ENCODE peak calls at places on chromosomes 3 and 15, in five cellular contexts. One of them, this sample, is unnamed.

GRCh38 chr3:41339758-41340157 is 140.5 kb downstream of the CTNNB1 start:
- DNase-seq in choroid plexus epithelial cell: no peak
- DNase-seq in H7: no peak
- DNase-seq in fibroblast of villous mesenchyme: no peak
- DNase-seq in fibroblast of lung: no peak
- DNase-seq in this sample: no peak

GRCh38 chr3:29486087-29486486 is 205.2 kb downstream of the RBMS3 start:
- DNase-seq in H7: no peak
- DNase-seq in fibroblast of lung: peak; percentile 84
- DNase-seq in fibroblast of villous mesenchyme: peak; percentile 76
- DNase-seq in choroid plexus epithelial cell: peak; percentile 77
- DNase-seq in this sample: no peak

GRCh38 chr3:126542340-126543241 is 16.1 kb downstream of the C3orf22 start:
- DNase-seq in H7: peak; percentile 62
- DNase-seq in fibroblast of lung: no peak
- DNase-seq in choroid plexus epithelial cell: no peak
- DNase-seq in fibroblast of villous mesenchyme: no peak
- DNase-seq in this sample: no peak

GRCh38 chr15:73504885-73505284 is 61.9 kb downstream of the REC114 start:
- DNase-seq in H7: no peak
- DNase-seq in choroid plexus epithelial cell: no peak
- DNase-seq in fibroblast of lung: no peak
- DNase-seq in fibroblast of villous mesenchyme: no peak
- DNase-seq in this sample: no peak

GRCh38 chr15:39597751-39598185 is 16.9 kb downstream of the THBS1 start:
- DNase-seq in fibroblast of villous mesenchyme: peak; percentile 84
- DNase-seq in H7: no peak
- DNase-seq in fibroblast of lung: peak; percentile 64
- DNase-seq in choroid plexus epithelial cell: no peak
- DNase-seq in this sample: peak; percentile 81

GRCh38 chr3:141484701-141485287 is 2.0 kb upstream of the RASA2 start:
- DNase-seq in choroid plexus epithelial cell: no peak
- DNase-seq in fibroblast of lung: no peak
- DNase-seq in H7: no peak
- DNase-seq in fibroblast of villous mesenchyme: no peak
- DNase-seq in this sample: no peak

GRCh38 chr3:134651347-134652041 is 672 bp upstream of the KY start:
- DNase-seq in H7: peak; percentile 61
- DNase-seq in fibroblast of lung: no peak
- DNase-seq in fibroblast of villous mesenchyme: no peak
- DNase-seq in choroid plexus epithelial cell: peak; percentile 44
- DNase-seq in this sample: peak; percentile 27

GRCh38 chr3:64653101-64653500 is 34.7 kb downstream of the ADAMTS9 start:
- DNase-seq in fibroblast of villous mesenchyme: no peak
- DNase-seq in H7: no peak
- DNase-seq in fibroblast of lung: no peak
- DNase-seq in choroid plexus epithelial cell: no peak
- DNase-seq in this sample: no peak

GRCh38 chr3:123424321-123424998 is 24.4 kb downstream of the ADCY5 start:
- DNase-seq in H7: no peak
- DNase-seq in fibroblast of lung: no peak
- DNase-seq in fibroblast of villous mesenchyme: no peak
- DNase-seq in choroid plexus epithelial cell: no peak
- DNase-seq in this sample: no peak

GRCh38 chr3:98985406-98985805 is 83.9 kb upstream of the DCBLD2 start:
- DNase-seq in choroid plexus epithelial cell: peak; percentile 72
- DNase-seq in fibroblast of lung: peak; percentile 61
- DNase-seq in fibroblast of villous mesenchyme: peak; percentile 45
- DNase-seq in H7: no peak
- DNase-seq in this sample: peak; percentile 27

GRCh38 chr3:177111541-177111949 is 85.7 kb downstream of the TBL1XR1 start:
- DNase-seq in choroid plexus epithelial cell: no peak
- DNase-seq in fibroblast of villous mesenchyme: no peak
- DNase-seq in H7: no peak
- DNase-seq in fibroblast of lung: no peak
- DNase-seq in this sample: no peak

GRCh38 chr3:177107840-177108239 is 89.4 kb downstream of the TBL1XR1 start:
- DNase-seq in fibroblast of villous mesenchyme: no peak
- DNase-seq in choroid plexus epithelial cell: no peak
- DNase-seq in fibroblast of lung: no peak
- DNase-seq in H7: no peak
- DNase-seq in this sample: no peak

GRCh38 chr3:177109688-177110087 is 87.6 kb downstream of the TBL1XR1 start:
- DNase-seq in fibroblast of lung: no peak
- DNase-seq in H7: no peak
- DNase-seq in fibroblast of villous mesenchyme: no peak
- DNase-seq in choroid plexus epithelial cell: no peak
- DNase-seq in this sample: no peak

GRCh38 chr3:177108648-177109047 is 88.6 kb downstream of the TBL1XR1 start:
- DNase-seq in fibroblast of villous mesenchyme: no peak
- DNase-seq in fibroblast of lung: no peak
- DNase-seq in H7: no peak
- DNase-seq in choroid plexus epithelial cell: no peak
- DNase-seq in this sample: no peak

DNA sequence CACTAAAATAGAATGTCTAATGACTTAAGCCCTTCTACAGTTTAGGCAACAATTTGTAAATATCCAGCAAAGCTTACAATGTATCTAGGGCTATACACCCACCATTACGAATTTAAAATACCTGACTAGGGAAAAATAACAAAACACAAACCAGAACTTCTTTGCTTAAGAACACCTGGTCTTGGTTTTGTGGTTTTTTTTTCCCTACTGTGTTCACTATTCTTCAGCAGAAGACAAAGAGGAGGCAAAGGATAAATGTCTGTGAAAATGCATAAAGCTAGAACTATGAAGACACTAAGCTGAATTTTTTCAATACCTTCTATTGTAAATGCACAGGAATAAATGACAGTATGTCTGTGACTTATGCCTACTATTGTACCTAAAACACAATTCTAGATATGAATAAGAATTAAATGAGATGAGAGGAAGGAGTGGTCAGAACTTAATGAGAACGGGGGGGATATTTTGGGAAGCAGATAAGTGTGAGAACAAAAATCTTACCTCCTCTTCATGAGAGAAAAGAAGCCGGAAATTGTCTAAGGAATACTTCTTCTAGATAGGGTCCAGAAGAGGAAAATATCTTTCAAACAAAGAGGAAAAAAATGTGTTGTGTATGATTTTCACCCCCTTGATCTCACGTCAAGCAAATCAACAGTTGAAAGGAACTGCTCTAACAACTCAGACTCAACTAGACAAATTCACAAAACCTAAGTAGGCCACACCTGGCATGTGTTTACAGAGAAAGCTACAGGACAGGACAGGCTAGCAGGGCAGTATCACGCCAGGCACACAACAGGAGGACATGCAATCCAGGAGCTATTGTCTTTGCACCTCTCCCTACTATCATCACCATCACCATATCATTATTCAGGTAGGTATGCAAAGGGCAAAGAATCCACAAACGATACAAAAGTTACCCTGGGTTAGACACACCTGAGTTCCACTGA is 86.7 kb downstream of the TBL1XR1 start:
- DNase-seq in fibroblast of lung: no peak
- DNase-seq in H7: no peak
- DNase-seq in fibroblast of villous mesenchyme: no peak
- DNase-seq in choroid plexus epithelial cell: no peak
- DNase-seq in this sample: no peak
- H3K4me3 ChIP-seq in fibroblast of lung: no peak overlapping the region
- H3K4me3 ChIP-seq in H7: no peak overlapping the region
- H3K4me3 ChIP-seq in fibroblast of villous mesenchyme: no peak overlapping the region
- H3K4me3 ChIP-seq in choroid plexus epithelial cell: no peak overlapping the region
- H3K4me3 ChIP-seq in this sample: no peak overlapping the region

GRCh38 chr15:65834603-65835282 is 34.5 kb upstream of the RAB11A start:
- DNase-seq in fibroblast of lung: no peak
- DNase-seq in choroid plexus epithelial cell: no peak
- DNase-seq in H7: no peak
- DNase-seq in fibroblast of villous mesenchyme: no peak
- DNase-seq in this sample: no peak

GRCh38 chr15:65829150-65829764 is 37.2 kb upstream of the DENND4A start:
- DNase-seq in H7: no peak
- DNase-seq in choroid plexus epithelial cell: peak; percentile 61
- DNase-seq in fibroblast of lung: peak; percentile 33
- DNase-seq in fibroblast of villous mesenchyme: no peak
- DNase-seq in this sample: peak; percentile 54

GRCh38 chr15:65835452-65835851 is 33.8 kb upstream of the RAB11A start:
- DNase-seq in H7: no peak
- DNase-seq in fibroblast of lung: peak; percentile 37
- DNase-seq in fibroblast of villous mesenchyme: no peak
- DNase-seq in choroid plexus epithelial cell: no peak
- DNase-seq in this sample: no peak

GRCh38 chr15:65833501-65834220 is 35.6 kb upstream of the RAB11A start:
- DNase-seq in fibroblast of villous mesenchyme: no peak
- DNase-seq in choroid plexus epithelial cell: peak; percentile 25
- DNase-seq in H7: no peak
- DNase-seq in fibroblast of lung: no peak
- DNase-seq in this sample: no peak

DNA sequence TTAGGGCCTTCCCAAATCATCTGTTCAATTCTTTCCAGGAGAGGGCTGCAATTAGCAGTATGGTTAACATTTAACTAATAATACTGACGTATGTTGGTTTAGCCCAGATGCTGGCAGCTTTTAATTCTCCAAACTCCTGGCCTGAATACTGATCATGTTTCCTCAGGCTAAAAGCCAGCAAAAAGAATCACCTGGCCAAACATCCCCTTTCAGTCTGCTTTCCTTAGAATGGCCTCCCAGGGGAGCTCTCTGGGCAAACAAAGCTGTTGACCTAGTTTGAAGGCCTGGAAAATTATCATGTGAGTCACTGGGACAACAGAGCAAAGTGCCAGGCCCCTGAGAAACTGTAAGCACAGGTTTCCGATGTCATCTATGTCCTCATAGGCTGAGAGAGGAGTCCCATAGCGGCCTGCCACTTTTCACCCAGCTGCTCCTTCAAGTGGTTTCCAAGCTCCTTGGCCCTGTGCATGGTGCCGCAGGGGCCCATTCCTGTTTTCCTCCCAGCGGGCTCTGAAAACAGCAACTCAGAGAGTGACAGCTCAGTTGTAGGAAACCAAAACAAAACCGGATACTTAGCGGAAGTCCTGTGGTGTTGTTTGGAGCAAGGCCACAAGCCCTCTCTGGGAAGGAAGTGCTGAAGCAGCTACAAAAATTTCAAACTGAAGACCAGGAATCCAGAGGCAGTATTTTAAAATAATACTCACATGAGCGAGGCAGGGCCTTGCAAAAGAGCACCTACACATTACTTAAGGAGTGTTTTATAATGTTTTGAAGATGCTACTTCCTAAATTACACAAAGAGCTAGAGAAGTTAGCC is 36.5 kb upstream of the RAB11A start:
- DNase-seq in choroid plexus epithelial cell: peak; percentile 98
- DNase-seq in fibroblast of villous mesenchyme: peak; percentile 92
- DNase-seq in fibroblast of lung: peak; percentile 88
- DNase-seq in H7: peak; percentile 39
- DNase-seq in this sample: peak; percentile 97
- H3K4me3 ChIP-seq in choroid plexus epithelial cell: peak overlapping the region; percentile 34
- H3K4me3 ChIP-seq in fibroblast of villous mesenchyme: no peak overlapping the region
- H3K4me3 ChIP-seq in fibroblast of lung: no peak overlapping the region
- H3K4me3 ChIP-seq in H7: no peak overlapping the region
- H3K4me3 ChIP-seq in this sample: peak overlapping the region; percentile 71

GRCh38 chr3:32819086-32819450 is 1.3 kb downstream of the TRIM71 start:
- DNase-seq in H7: no peak
- DNase-seq in fibroblast of villous mesenchyme: no peak
- DNase-seq in choroid plexus epithelial cell: no peak
- DNase-seq in fibroblast of lung: no peak
- DNase-seq in this sample: no peak

GRCh38 chr3:32817195-32817560 is 619 bp upstream of the TRIM71 start:
- DNase-seq in H7: peak; percentile 81
- DNase-seq in choroid plexus epithelial cell: no peak
- DNase-seq in fibroblast of lung: no peak
- DNase-seq in fibroblast of villous mesenchyme: no peak
- DNase-seq in this sample: no peak

GRCh38 chr3:32816439-32817194 is 1.2 kb upstream of the TRIM71 start:
- DNase-seq in H7: peak; percentile 96
- DNase-seq in fibroblast of lung: peak; percentile 18
- DNase-seq in fibroblast of villous mesenchyme: peak; percentile 10
- DNase-seq in choroid plexus epithelial cell: peak; percentile 21
- DNase-seq in this sample: peak; percentile 58

GRCh38 chr3:32818431-32819085 is 761 bp downstream of the TRIM71 start:
- DNase-seq in fibroblast of lung: no peak
- DNase-seq in fibroblast of villous mesenchyme: no peak
- DNase-seq in choroid plexus epithelial cell: no peak
- DNase-seq in H7: no peak
- DNase-seq in this sample: no peak

GRCh38 chr3:32817561-32818430 is at the start of gene TRIM71:
- DNase-seq in fibroblast of villous mesenchyme: no peak
- DNase-seq in H7: peak; percentile 63
- DNase-seq in fibroblast of lung: no peak
- DNase-seq in choroid plexus epithelial cell: no peak
- DNase-seq in this sample: no peak
- H3K4me3 ChIP-seq in fibroblast of villous mesenchyme: peak within 1 kb of the TSS; percentile 23
- H3K4me3 ChIP-seq in H7: peak within 1 kb of the TSS; percentile 99
- H3K4me3 ChIP-seq in fibroblast of lung: no peak within 1 kb of the TSS
- H3K4me3 ChIP-seq in choroid plexus epithelial cell: peak within 1 kb of the TSS; percentile 46
- H3K4me3 ChIP-seq in this sample: peak within 1 kb of the TSS; percentile 79

GRCh38 chr15:34794590-34795206 is 651 bp downstream of the ACTC1 start:
- DNase-seq in fibroblast of villous mesenchyme: no peak
- DNase-seq in H7: peak; percentile 60
- DNase-seq in fibroblast of lung: no peak
- DNase-seq in choroid plexus epithelial cell: no peak
- DNase-seq in this sample: no peak

GRCh38 chr15:34796847-34797246 is 1.5 kb upstream of the ACTC1 start:
- DNase-seq in H7: no peak
- DNase-seq in fibroblast of villous mesenchyme: no peak
- DNase-seq in fibroblast of lung: no peak
- DNase-seq in choroid plexus epithelial cell: peak; percentile 14
- DNase-seq in this sample: no peak

GRCh38 chr15:34793901-34794300 is 1.4 kb downstream of the ACTC1 start:
- DNase-seq in fibroblast of lung: no peak
- DNase-seq in choroid plexus epithelial cell: no peak
- DNase-seq in H7: no peak
- DNase-seq in fibroblast of villous mesenchyme: no peak
- DNase-seq in this sample: no peak

GRCh38 chr15:34793071-34793470 is 2.3 kb downstream of the ACTC1 start:
- DNase-seq in fibroblast of lung: no peak
- DNase-seq in H7: no peak
- DNase-seq in choroid plexus epithelial cell: no peak
- DNase-seq in fibroblast of villous mesenchyme: no peak
- DNase-seq in this sample: no peak

DNA sequence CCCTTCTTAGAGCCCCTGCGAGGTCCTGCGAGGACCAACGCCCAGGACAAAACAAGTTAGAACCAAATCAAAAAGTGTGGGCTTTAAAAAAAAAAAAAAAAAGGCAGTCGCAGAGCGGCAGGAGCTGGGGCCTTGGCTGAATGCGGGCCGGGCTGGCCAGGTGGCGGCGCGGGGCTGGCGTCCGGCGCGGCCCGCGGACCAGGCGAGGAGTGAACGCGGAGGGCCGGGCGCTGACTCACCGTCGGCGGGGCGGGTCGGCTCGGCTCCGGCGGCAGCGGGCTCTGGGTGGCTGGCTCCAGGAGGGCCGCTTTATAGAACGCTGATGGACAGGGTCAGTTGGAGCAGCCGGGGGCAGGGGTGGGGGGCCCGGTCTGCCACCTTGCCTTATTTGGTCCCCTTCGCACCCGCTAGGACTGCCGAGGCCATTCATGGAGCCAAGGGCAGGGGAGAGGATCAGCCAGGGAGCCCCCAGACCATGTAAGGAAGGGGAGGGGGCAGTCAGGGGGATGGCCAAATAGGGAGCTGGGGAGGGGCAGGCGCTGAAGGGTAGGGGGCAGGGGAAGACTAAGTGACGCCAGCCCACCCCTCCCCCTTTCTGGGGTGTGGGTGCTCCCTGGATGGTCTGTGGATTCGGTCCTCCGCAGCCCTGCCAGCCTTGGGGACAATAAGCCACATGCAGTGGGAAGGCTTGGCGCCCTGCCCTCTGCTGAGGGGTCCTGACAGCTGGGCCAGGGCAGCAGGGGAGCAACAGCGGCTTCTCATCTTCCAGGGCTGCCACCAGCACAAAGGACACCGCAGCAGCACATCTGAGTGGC is at the start of gene ACTC1:
- DNase-seq in H7: peak; percentile 87
- DNase-seq in choroid plexus epithelial cell: peak; percentile 37
- DNase-seq in fibroblast of lung: peak; percentile 39
- DNase-seq in fibroblast of villous mesenchyme: peak; percentile 54
- DNase-seq in this sample: peak; percentile 86
- H3K4me3 ChIP-seq in H7: peak within 1 kb of the TSS; percentile 37
- H3K4me3 ChIP-seq in choroid plexus epithelial cell: no peak within 1 kb of the TSS
- H3K4me3 ChIP-seq in fibroblast of lung: no peak within 1 kb of the TSS
- H3K4me3 ChIP-seq in fibroblast of villous mesenchyme: peak within 1 kb of the TSS; percentile 34
- H3K4me3 ChIP-seq in this sample: peak within 1 kb of the TSS; percentile 61